ENCODE peak calls at places on chromosomes 6 and 20, in eight cellular contexts. U is HL-60, N is WERI-Rb-1, B is breast epithelium, G is heart left ventricle, E is psoas muscle, Y is left ventricle myocardium inferior, M is lung. P is an unnamed sample.

GRCh38 chr6:105898286-105898685 is 187.8 kb upstream of the PRDM1 start:
- DNase-seq in N (no peak), Y (no peak), M (no peak), E (no peak), U (no peak), B (no peak), G (no peak), P (no peak)

GRCh38 chr6:87671555-87672029 is 30.4 kb downstream of the AKIRIN2 start:
- DNase-seq in B (no peak), E (no peak), U (peak), N (no peak), Y (no peak), M (no peak), G (no peak), P (no peak)

GRCh38 chr6:143878272-143878760 is 14.0 kb downstream of the ZC2HC1B start:
- DNase-seq in E (no peak), G (no peak), U (no peak), Y (no peak), N (no peak), B (no peak), M (no peak), P (no peak)

GRCh38 chr6:42963855-42964605 is 3.5 kb downstream of the GNMT start:
- DNase-seq in U (no peak), Y (no peak), M (no peak), E (no peak), G (no peak), B (no peak), N (peak), P (no peak)

GRCh38 chr6:143038845-143039244 is 21.8 kb upstream of the AIG1 start:
- DNase-seq in N (no peak), B (no peak), G (no peak), M (no peak), U (no peak), E (no peak), Y (no peak), P (no peak)

GRCh38 chr20:36062799-36063198 is 91.7 kb upstream of the EPB41L1 start:
- DNase-seq in Y (no peak), E (no peak), B (no peak), N (no peak), M (no peak), G (no peak), U (no peak), P (no peak)

GRCh38 chr6:132505158-132505557 is 7.8 kb downstream of the STX7 start:
- DNase-seq in U (no peak), M (no peak), G (no peak), N (no peak), Y (no peak), E (no peak), B (no peak), P (no peak)

GRCh38 chr20:51467971-51468626 is 74.4 kb downstream of the NFATC2 start:
- DNase-seq in Y (no peak), E (no peak), G (no peak), N (no peak), M (no peak), B (no peak), U (no peak), P (no peak)

GRCh38 chr6:111105578-111105977 is 18.3 kb downstream of the SLC16A10 start:
- DNase-seq in E (peak), B (peak), Y (peak), N (peak), G (peak), M (peak), U (no peak), P (no peak)

GRCh38 chr6:149545258-149545753 is 537 bp downstream of the PPIL4 start:
- DNase-seq in N (peak), E (peak), Y (peak), U (peak), B (peak), G (no peak), M (peak), P (no peak)

DNA sequence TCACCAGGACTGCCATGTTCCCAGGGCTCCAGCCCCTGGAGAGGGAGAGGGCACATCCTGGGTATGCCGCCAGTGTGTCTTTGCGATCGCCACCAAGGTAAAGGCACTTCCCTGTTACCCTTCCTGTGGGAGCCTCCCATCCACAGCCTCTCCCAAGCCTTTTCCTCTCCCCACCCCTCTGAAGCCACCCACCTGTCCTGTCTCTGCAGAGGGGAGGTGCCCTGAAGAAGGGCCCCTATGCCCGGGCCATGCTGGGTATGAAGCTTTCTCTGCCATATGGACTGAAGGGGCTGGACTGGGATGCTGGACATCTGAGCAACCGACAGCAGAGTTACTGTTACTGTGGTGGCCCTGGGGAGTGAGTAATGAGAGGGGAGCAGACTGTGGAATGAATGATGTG is 2.4 kb downstream of the PHF1 start:
- DNase-seq in Y (no peak), U (no peak), M (no peak), G (no peak), N (no peak), E (no peak), B (no peak), P (no peak)
- H3K27ac ChIP-seq in Y (peak), U (no peak), M (no peak), G (no peak), N (no peak), E (no peak), B (peak), P (no peak)

DNA sequence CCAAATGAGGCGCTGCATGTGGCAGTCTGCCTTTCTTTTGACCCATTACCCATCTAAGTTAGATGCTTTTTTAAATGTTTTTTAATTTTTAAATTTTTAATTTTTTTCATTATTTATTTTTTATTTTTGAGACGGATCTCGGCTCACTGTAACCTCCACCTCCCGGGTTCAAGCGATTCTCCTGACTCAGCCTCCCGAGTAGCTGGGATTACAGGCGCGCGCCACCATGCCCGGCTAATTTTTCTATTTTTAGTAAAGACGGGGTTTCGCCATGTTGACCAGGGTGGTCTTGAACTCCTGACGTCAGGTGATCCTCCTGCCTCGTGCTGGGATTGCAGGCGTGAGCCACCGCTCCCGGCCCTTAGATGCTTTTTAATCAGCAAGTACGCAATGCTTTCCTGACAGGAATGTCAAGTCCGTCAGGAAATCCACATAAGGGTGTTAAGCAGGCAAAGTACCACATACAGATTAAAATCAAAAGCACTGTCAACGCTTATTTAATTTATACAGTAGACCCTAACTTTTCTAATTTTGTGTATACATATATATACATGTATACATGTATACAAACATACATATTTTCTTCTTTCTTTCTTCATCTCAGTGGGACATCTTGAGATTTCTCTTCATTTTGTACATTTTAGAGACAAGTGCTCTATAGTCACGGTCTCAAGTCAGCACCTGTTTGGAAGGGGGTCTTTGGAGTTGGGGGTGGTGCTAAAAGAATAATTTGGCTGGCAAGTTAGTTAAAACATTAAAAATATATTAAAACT is 1.0 kb upstream of the GSTA4 start:
- DNase-seq in U (peak), G (no peak), E (peak), N (peak), B (peak), Y (peak), M (peak), P (no peak)
- H3K4me3 ChIP-seq in U (peak), G (peak), E (peak), N (peak), B (peak), Y (peak), M (no peak), P (peak)

DNA sequence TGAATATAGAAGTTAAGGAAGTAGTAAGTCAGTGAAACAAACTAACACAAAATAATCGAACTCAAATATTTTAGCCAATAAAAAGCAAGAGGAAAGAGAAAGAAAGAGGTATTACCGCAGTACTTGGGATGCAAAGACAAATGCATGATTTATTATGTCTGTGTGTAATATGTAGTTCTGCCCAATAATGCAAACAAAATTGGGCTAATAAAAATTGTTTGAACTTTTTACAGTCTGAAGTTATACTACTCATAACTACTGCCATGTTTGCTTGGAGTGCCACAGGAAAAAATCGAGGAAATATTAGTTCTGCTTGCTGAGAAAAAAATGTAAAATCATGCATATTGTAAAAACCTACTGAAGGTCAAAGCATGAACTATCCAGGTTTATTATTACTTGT is 360.3 kb upstream of the KCNQ5 start:
- DNase-seq in E (no peak), G (no peak), B (no peak), U (no peak), Y (no peak), N (no peak), M (no peak), P (no peak)
- H3K27ac ChIP-seq in E (no peak), G (no peak), B (no peak), U (no peak), Y (no peak), N (no peak), M (no peak), P (no peak)

GRCh38 chr20:13996265-13996664 is 949 bp downstream of the MACROD2 start:
- DNase-seq in G (no peak), E (no peak), B (no peak), M (no peak), N (no peak), U (no peak), Y (no peak), P (no peak)
- H3K4me3 ChIP-seq in G (peak), E (peak), B (peak), M (peak), N (peak), U (peak), Y (peak), P (peak)

GRCh38 chr6:109227646-109228045 is 132.3 kb downstream of the CEP57L1 start:
- DNase-seq in M (no peak), G (no peak), N (peak), U (no peak), B (no peak), Y (no peak), E (no peak), P (no peak)

GRCh38 chr6:109224994-109225393 is 129.7 kb downstream of the CEP57L1 start:
- DNase-seq in N (no peak), Y (no peak), E (no peak), M (no peak), B (no peak), U (no peak), G (no peak), P (no peak)

GRCh38 chr6:109226353-109226752 is 131.0 kb downstream of the CEP57L1 start:
- DNase-seq in Y (no peak), E (no peak), N (no peak), U (no peak), G (no peak), B (no peak), M (no peak), P (no peak)

GRCh38 chr6:109230444-109230843 is 135.1 kb downstream of the CEP57L1 start:
- DNase-seq in E (no peak), U (no peak), Y (no peak), M (no peak), N (no peak), B (no peak), G (no peak), P (no peak)

DNA sequence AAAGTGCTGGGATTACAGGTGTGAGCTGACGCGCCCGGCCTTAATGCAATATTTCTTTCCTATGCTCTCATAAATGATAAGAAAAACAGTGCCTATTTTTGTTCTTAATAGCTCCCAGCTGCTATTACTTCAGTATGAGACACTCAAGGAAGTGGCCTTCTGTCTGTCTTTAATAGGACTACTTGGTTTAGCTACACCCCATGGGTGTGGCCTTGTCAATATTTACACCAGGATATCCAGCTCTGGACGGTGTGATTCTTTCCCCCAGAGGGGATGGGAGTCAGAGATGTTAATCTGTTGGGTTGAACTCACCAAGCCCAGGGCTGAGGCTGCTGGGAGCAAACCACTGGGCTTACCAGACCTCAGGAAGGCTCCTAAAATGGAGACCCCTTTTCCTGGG is 134.2 kb downstream of the CEP57L1 start:
- DNase-seq in Y (no peak), B (no peak), G (no peak), E (no peak), M (no peak), U (no peak), N (no peak), P (no peak)
- H3K27ac ChIP-seq in Y (no peak), B (no peak), G (no peak), E (no peak), M (no peak), U (no peak), N (no peak), P (no peak)

GRCh38 chr6:99822741-99823512 is 171.1 kb downstream of the MCHR2 start:
- DNase-seq in B (no peak), N (peak), E (no peak), U (no peak), M (no peak), G (no peak), Y (no peak), P (no peak)
- H3K4me3 ChIP-seq in B (no peak), N (peak), E (no peak), U (no peak), M (no peak), G (no peak), Y (no peak), P (no peak)

GRCh38 chr20:13494019-13494418 is 144.7 kb downstream of the TASP1 start:
- DNase-seq in N (no peak), B (no peak), E (no peak), G (no peak), Y (no peak), M (no peak), U (no peak), P (no peak)
- H3K27ac ChIP-seq in N (no peak), B (no peak), E (no peak), G (no peak), Y (no peak), M (no peak), U (no peak), P (no peak)

GRCh38 chr20:34215711-34216381 is 25.4 kb upstream of the ASIP start:
- DNase-seq in M (peak), G (peak), E (peak), N (peak), B (peak), Y (peak), U (no peak), P (peak)
- H3K4me3 ChIP-seq in M (peak), G (peak), E (peak), N (peak), B (peak), Y (peak), U (peak), P (peak)

GRCh38 chr6:139290787-139291294 is 957 bp downstream of the TXLNB start:
- DNase-seq in N (no peak), U (peak), M (no peak), E (no peak), G (no peak), B (no peak), Y (no peak), P (no peak)
- H3K27ac ChIP-seq in N (no peak), U (peak), M (peak), E (peak), G (peak), B (peak), Y (peak), P (peak)

P was measured in dorsolateral prefrontal cortex.